ENCODE peak calls at places on chromosomes 5 and 9, in seven cellular contexts. P is naive thymus-derived CD4-positive, alpha-beta T cell; C is stomach; O is neuronal stem cell; Q is coronary artery; G is BJ; J is WERI-Rb-1. D is an unnamed sample.

GRCh38 chr5:43192558-43193170 is 639 bp downstream of the NIM1K start:
- DNase-seq in P (no peak), C (no peak), O (no peak), Q (no peak), G (no peak), J (peak), D (no peak)

GRCh38 chr9:91073049-91073810 is 271.6 kb downstream of the SYK start:
- DNase-seq in P (no peak), C (no peak), O (no peak), Q (peak), G (no peak), J (no peak), D (no peak)

GRCh38 chr5:151569132-151570046 is 21.7 kb downstream of the FAT2 start:
- DNase-seq in P (no peak), C (no peak), O (no peak), Q (no peak), G (no peak), J (no peak), D (no peak)

GRCh38 chr9:116990592-116990991 is 303.5 kb downstream of the TRIM32 start:
- DNase-seq in P (no peak), C (no peak), O (no peak), Q (no peak), G (no peak), J (no peak), D (no peak)

GRCh38 chr5:3596261-3596825 is 711 bp downstream of the IRX1 start:
- DNase-seq in P (no peak), C (no peak), O (no peak), Q (peak), G (no peak), J (no peak), D (no peak)

GRCh38 chr5:371811-372555 is 50.5 kb downstream of the AHRR start:
- DNase-seq in P (no peak), C (peak), O (no peak), Q (peak), G (no peak), J (no peak), D (peak)

GRCh38 chr5:72079288-72079687 is 28.0 kb upstream of the MAP1B start:
- DNase-seq in P (no peak), C (no peak), O (no peak), Q (no peak), G (no peak), J (peak), D (no peak)

GRCh38 chr9:90517103-90517502 is 125.5 kb downstream of the DIRAS2 start:
- DNase-seq in P (no peak), C (no peak), O (no peak), Q (no peak), G (no peak), J (no peak), D (no peak)

GRCh38 chr9:12814877-12815237 is 40.0 kb downstream of the LURAP1L start:
- DNase-seq in P (no peak), C (no peak), O (no peak), Q (no peak), G (no peak), J (no peak), D (no peak)

GRCh38 chr9:12813960-12814876 is 39.4 kb downstream of the LURAP1L start:
- DNase-seq in P (no peak), C (peak), O (no peak), Q (peak), G (peak), J (no peak), D (no peak)

GRCh38 chr9:12811935-12812334 is 37.1 kb downstream of the LURAP1L start:
- DNase-seq in P (no peak), C (no peak), O (no peak), Q (no peak), G (no peak), J (no peak), D (no peak)

GRCh38 chr9:12813533-12813932 is 38.7 kb downstream of the LURAP1L start:
- DNase-seq in P (no peak), C (no peak), O (no peak), Q (no peak), G (no peak), J (no peak), D (no peak)

GRCh38 chr9:12812710-12813109 is 37.9 kb downstream of the LURAP1L start:
- DNase-seq in P (no peak), C (no peak), O (no peak), Q (no peak), G (no peak), J (no peak), D (no peak)
- H3K4me3 ChIP-seq in P (no peak), C (no peak), O (no peak), Q (no peak), G (no peak), J (no peak), D (no peak)

GRCh38 chr5:178432421-178433272 is 157.5 kb downstream of the COL23A1 start:
- DNase-seq in P (no peak), C (no peak), O (no peak), Q (peak), G (no peak), J (no peak), D (no peak)

GRCh38 chr5:178431063-178431776 is 159.0 kb downstream of the COL23A1 start:
- DNase-seq in P (no peak), C (no peak), O (no peak), Q (peak), G (no peak), J (no peak), D (no peak)

GRCh38 chr5:178433273-178433775 is 156.9 kb downstream of the COL23A1 start:
- DNase-seq in P (no peak), C (no peak), O (no peak), Q (no peak), G (no peak), J (no peak), D (no peak)

GRCh38 chr5:178430187-178431062 is 159.8 kb downstream of the COL23A1 start:
- DNase-seq in P (no peak), C (no peak), O (no peak), Q (no peak), G (no peak), J (no peak), D (no peak)

GRCh38 chr5:178431777-178432155 is 158.4 kb downstream of the COL23A1 start:
- DNase-seq in P (no peak), C (no peak), O (no peak), Q (no peak), G (no peak), J (no peak), D (no peak)
- H3K4me3 ChIP-seq in P (no peak), C (no peak), O (no peak), Q (no peak), G (no peak), J (no peak), D (no peak)

DNA sequence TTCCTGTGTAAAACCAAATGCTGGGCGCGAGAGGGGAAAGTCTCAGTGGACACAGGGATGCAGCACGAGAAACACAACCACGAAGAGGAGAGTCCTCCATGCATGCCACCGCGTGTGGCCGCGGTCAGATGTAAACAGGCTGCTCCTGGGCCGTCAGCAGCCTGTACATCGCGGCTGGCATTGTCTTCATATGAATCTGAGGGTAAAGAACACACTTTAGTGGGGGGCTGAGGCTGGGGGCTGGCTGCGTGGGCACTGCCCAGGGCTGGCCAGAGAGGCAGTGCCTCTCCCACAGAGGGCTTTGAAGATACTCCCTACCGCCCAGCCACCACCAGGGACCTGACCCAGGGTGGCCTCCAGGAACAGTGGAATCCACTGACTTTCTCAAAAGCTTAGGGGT is 106.2 kb downstream of the ENTREP1 start:
- DNase-seq in P (no peak), C (no peak), O (no peak), Q (no peak), G (no peak), J (no peak), D (no peak)
- H3K4me3 ChIP-seq in P (no peak), C (no peak), O (no peak), Q (no peak), G (no peak), J (no peak), D (no peak)

DNA sequence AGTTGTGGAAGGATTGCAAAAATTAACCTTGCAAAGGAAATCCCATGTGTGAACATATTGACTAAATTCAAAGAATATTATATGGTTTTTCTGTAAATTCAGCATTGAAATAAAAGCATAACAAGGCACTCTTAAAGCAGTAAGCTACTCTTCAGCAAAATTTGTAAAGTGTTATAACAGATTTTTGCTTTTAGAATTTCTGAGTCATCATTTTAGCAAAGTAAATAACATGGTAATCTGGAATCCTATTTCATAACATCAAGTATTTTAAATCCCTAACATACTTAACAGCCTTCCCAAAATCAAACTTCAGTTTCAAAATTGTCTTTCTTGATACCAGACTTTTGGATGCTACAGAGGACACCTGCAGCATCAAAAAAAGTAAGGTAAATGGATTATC is 436.0 kb upstream of the CDH9 start:
- DNase-seq in P (no peak), C (no peak), O (no peak), Q (no peak), G (no peak), J (no peak), D (no peak)
- H3K4me3 ChIP-seq in P (no peak), C (no peak), O (no peak), Q (no peak), G (no peak), J (no peak), D (no peak)

GRCh38 chr9:121360975-121361374 is 9.1 kb downstream of the STOM start:
- DNase-seq in P (no peak), C (no peak), O (no peak), Q (no peak), G (peak), J (no peak), D (no peak)

GRCh38 chr9:121359358-121360294 is 10.4 kb downstream of the STOM start:
- DNase-seq in P (no peak), C (no peak), O (no peak), Q (no peak), G (peak), J (no peak), D (no peak)

GRCh38 chr9:121358747-121359146 is 11.3 kb downstream of the STOM start:
- DNase-seq in P (no peak), C (no peak), O (no peak), Q (no peak), G (no peak), J (no peak), D (no peak)

GRCh38 chr9:121363586-121363961 is 6.5 kb downstream of the STOM start:
- DNase-seq in P (no peak), C (no peak), O (no peak), Q (no peak), G (no peak), J (no peak), D (no peak)

GRCh38 chr9:121362813-121363585 is 7.1 kb downstream of the STOM start:
- DNase-seq in P (no peak), C (no peak), O (no peak), Q (no peak), G (peak), J (no peak), D (no peak)
- H3K4me3 ChIP-seq in P (no peak), C (no peak), O (no peak), Q (peak), G (no peak), J (no peak), D (no peak)

GRCh38 chr5:80187691-80188090 is 68.2 kb downstream of the SERINC5 start:
- DNase-seq in P (no peak), C (no peak), O (no peak), Q (no peak), G (no peak), J (no peak), D (no peak)
- H3K4me3 ChIP-seq in P (no peak), C (no peak), O (no peak), Q (no peak), G (no peak), J (no peak), D (no peak)

GRCh38 chr5:179060116-179061008 is at the start of gene ZNF354C:
- DNase-seq in P (peak), C (peak), O (peak), Q (peak), G (peak), J (peak), D (no peak)
- H3K4me3 ChIP-seq in P (peak), C (peak), O (peak), Q (peak), G (peak), J (peak), D (no peak)